ENCODE peak calls at places on chromosome 1, in five cellular contexts. D is left ventricle myocardium inferior, B is pancreas, O is uterus, N is fibroblast of lung. G is an unnamed sample.

GRCh38 chr1:167345386-167345733 is 124.7 kb downstream of the POU2F1 start:
- DNase-seq in D (no peak), B (no peak), O (no peak), N (peak; percentile 5), G (no peak)

GRCh38 chr1:218845589-218845988 is 328.1 kb upstream of the LYPLAL1 start:
- DNase-seq in D (no peak), B (no peak), O (no peak), N (no peak), G (no peak)

GRCh38 chr1:33986389-33987095 is 122.7 kb downstream of the HMGB4 start:
- DNase-seq in D (peak; percentile 50), B (peak; percentile 60), O (peak; percentile 22), N (peak; percentile 74), G (no peak)

GRCh38 chr1:76867342-76868130 is at the start of gene ST6GALNAC5:
- DNase-seq in D (no peak), B (no peak), O (no peak), N (peak; percentile 50), G (no peak)

GRCh38 chr1:25210728-25211127 is 21.6 kb downstream of the SYF2 start:
- DNase-seq in D (no peak), B (no peak), O (no peak), N (no peak), G (no peak)

GRCh38 chr1:113905435-113905861 is 322 bp downstream of the DCLRE1B start:
- DNase-seq in D (peak; percentile 22), B (peak; percentile 31), O (no peak), N (no peak), G (no peak)

GRCh38 chr1:83929184-83929583 is 69.7 kb downstream of the TTLL7 start:
- DNase-seq in D (no peak), B (no peak), O (no peak), N (peak; percentile 25), G (no peak)

GRCh38 chr1:43267291-43267805 is 2.4 kb upstream of the TMEM125 start:
- DNase-seq in D (no peak), B (no peak), O (no peak), N (peak; percentile 75), G (no peak)

GRCh38 chr1:221435510-221435909 is 306.4 kb downstream of the DUSP10 start:
- DNase-seq in D (no peak), B (no peak), O (no peak), N (peak; percentile 62), G (no peak)

GRCh38 chr1:1730870-1731269 is 6.7 kb upstream of the CDK11A start:
- DNase-seq in D (no peak), B (no peak), O (peak; percentile 7), N (no peak), G (no peak)

GRCh38 chr1:62613890-62614289 is 16.6 kb downstream of the ANGPTL3 start:
- DNase-seq in D (no peak), B (no peak), O (no peak), N (peak; percentile 48), G (no peak)

GRCh38 chr1:168136709-168137514 is at the start of gene GPR161:
- DNase-seq in D (peak; percentile 65), B (peak; percentile 76), O (peak; percentile 70), N (peak; percentile 65), G (peak; percentile 72)

GRCh38 chr1:8800416-8800815 is 17.0 kb downstream of the RERE start:
- DNase-seq in D (no peak), B (no peak), O (no peak), N (no peak), G (no peak)

GRCh38 chr1:68028566-68028965 is 21.9 kb downstream of the DIRAS3 start:
- DNase-seq in D (no peak), B (no peak), O (no peak), N (no peak), G (no peak)

GRCh38 chr1:46445773-46446256 is 43.8 kb upstream of the DMBX1 start:
- DNase-seq in D (no peak), B (no peak), O (no peak), N (no peak), G (no peak)

GRCh38 chr1:68051475-68051874 is 1.0 kb upstream of the DIRAS3 start:
- DNase-seq in D (peak; percentile 38), B (peak; percentile 72), O (peak; percentile 66), N (peak; percentile 79), G (no peak)

GRCh38 chr1:198575292-198575691 is 34.8 kb upstream of the ATP6V1G3 start:
- DNase-seq in D (no peak), B (no peak), O (no peak), N (no peak), G (no peak)

GRCh38 chr1:198577444-198577843 is 37.0 kb upstream of the ATP6V1G3 start:
- DNase-seq in D (no peak), B (no peak), O (no peak), N (peak; percentile 97), G (no peak)

DNA sequence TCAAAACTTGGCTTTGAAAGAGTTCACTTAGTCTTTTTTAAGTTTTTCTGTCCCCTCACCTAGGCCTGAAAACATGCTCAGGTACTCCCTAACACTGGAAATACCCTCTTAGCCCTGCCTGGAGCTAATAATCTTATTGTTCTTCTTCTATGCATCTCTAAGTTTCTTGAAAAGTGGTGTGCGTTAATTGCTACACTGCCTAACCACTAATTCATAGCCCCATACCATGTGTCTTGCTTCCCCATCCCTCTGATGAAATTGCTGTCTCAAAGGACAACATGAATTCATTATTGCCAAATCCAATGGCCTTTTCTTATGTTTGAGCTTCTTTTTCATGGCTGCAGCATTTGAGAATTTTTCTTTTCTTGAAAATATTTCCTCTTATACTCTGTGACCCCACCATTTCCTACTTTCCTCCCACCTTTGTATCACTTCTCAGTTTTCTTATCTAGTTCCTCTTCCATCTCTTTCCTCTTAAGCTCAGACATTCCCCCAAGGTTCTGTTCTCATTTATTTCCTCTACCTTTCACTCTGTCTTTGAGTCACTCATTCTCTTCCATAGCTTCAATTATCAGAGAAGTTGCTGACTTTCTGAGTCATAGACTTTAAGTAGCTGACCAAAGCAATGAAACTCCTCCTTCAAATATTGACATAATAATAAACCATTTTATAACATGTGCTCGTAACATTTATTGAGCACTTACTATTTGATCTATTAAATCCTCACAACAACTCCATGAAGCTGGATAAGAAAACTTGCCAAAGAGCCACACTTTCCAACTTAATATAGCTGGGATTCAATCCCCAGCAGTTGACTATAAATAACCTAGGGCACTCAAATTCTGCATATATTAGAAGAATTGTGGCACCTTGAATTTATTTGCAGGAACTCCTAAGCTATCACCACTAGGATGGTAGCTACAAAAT is 35.5 kb upstream of the ATP6V1G3 start:
- DNase-seq in D (no peak), B (no peak), O (no peak), N (peak; percentile 58), G (no peak)
- H3K4me3 ChIP-seq in D (no peak overlapping the region), B (no peak overlapping the region), O (no peak overlapping the region), N (no peak overlapping the region), G (no peak overlapping the region)

DNA sequence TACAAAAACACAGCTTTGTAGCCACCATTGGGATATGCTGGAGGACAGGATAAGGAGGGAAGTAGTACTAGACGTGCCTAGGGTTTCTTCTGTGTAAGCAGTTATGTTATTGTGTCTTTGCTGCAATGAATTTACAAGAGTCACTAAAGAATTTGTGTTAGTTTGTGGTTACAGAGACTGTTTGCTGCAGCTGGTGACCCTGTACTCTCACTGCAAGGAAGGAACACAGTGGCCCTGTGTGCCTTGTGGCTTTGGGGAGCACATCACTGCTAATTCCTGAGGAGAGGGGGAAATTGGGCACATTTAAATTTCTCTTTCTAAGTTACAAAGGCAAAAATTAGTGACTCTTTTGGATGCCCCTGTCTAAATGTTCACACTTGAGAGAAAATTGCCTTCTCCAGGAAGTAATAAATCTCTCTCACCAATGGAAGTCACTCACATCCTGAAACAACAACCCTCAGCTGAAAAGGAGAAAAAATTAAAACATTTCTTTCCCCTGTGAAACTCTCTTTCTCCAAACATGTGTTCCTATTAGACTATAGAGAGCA is 32.1 kb upstream of the SPAG17 start:
- DNase-seq in D (no peak), B (no peak), O (no peak), N (no peak), G (no peak)
- H3K4me3 ChIP-seq in D (no peak overlapping the region), B (no peak overlapping the region), O (no peak overlapping the region), N (no peak overlapping the region), G (no peak overlapping the region)

DNA sequence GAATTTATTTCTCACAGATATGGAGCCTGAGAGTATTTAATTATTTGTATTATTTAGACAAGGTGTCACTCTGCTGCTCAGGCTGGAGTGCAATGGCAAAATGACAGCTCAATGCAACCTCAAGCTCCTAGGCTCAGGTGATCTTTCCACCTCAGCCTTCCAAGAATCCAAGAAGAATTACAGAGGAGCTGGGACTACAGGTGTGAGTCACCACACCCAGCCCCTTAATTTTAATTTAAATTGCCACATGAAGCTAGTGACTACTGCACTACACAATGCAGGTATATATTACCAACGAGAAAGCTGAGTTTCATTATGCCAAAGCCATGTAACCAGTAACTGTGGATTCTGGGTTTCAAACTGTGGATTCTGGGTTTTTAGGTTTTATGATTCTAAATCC is 2.1 kb downstream of the KHDC4 start:
- DNase-seq in D (no peak), B (no peak), O (no peak), N (no peak), G (no peak)
- H3K4me3 ChIP-seq in D (peak overlapping the region; percentile 94), B (no peak overlapping the region), O (no peak overlapping the region), N (peak overlapping the region; percentile 94), G (peak overlapping the region; percentile 1)

DNA sequence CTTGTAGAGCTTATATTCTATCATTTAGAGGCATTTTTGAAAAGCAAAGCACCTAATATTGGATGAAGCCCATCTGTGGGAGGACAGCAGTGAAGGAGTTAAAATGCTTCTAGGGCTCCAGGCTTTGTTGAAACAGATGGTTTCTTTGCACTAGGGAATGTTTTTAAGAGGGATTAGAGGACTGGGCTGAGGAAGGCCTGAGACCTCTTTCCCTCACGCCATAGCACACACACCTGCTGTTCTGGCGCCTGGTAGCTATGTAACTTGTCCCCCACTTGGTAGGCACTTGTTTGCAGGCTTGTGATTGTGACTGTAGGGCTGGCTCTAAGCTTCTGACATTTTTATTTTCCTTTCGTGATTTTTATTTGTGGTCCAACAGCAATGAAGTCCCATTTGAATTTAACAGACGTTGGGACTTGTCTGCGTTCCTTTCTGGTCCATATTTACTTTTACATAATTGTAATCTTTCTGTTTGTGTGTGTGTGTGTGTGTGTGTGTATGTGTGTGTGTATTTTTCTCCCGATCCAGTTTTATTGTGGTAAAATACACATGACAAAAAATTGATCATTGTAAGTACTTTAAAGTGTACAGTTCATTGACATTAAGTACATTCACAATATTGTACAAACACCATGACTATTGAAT is 33.6 kb upstream of the MACF1 start:
- DNase-seq in D (no peak), B (no peak), O (no peak), N (no peak), G (no peak)
- H3K4me3 ChIP-seq in D (no peak overlapping the region), B (no peak overlapping the region), O (no peak overlapping the region), N (no peak overlapping the region), G (no peak overlapping the region)

GRCh38 chr1:12052997-12053686 is 10.0 kb upstream of the TNFRSF8 start:
- DNase-seq in D (peak; percentile 61), B (no peak), O (peak; percentile 51), N (no peak), G (no peak)

GRCh38 chr1:12057382-12057781 is 5.7 kb upstream of the TNFRSF8 start:
- DNase-seq in D (no peak), B (no peak), O (no peak), N (no peak), G (peak; percentile 37)

GRCh38 chr1:12053752-12054548 is 9.2 kb upstream of the TNFRSF8 start:
- DNase-seq in D (no peak), B (no peak), O (no peak), N (no peak), G (no peak)

GRCh38 chr1:12056331-12056841 is 6.7 kb upstream of the TNFRSF8 start:
- DNase-seq in D (no peak), B (no peak), O (no peak), N (peak; percentile 37), G (no peak)

GRCh38 chr1:12055259-12055658 is 7.8 kb upstream of the TNFRSF8 start:
- DNase-seq in D (no peak), B (no peak), O (no peak), N (no peak), G (peak; percentile 45)
- H3K4me3 ChIP-seq in D (no peak overlapping the region), B (no peak overlapping the region), O (no peak overlapping the region), N (no peak overlapping the region), G (no peak overlapping the region)

G was measured in RWPE2.